ENCODE peak calls at places on chromosome 20, in five cellular contexts. A is activated naive CD4-positive, alpha-beta T cell; Y is ACHN; Q is IMR-90; P is G401. N is an unnamed sample.

GRCh38 chr20:62183426-62184142 is 756 bp downstream of the MTG2 start:
- DNase-seq in P (no peak), Q (no peak), A (no peak), Y (peak; percentile 3), N (no peak)

GRCh38 chr20:10658876-10659632 is 14.7 kb downstream of the JAG1 start:
- DNase-seq in Y (no peak), Q (no peak), A (no peak), P (no peak), N (no peak)

GRCh38 chr20:13771853-13772453 is 12.8 kb downstream of the ESF1 start:
- DNase-seq in P (peak; percentile 22), Y (peak; percentile 55), Q (peak; percentile 27), A (no peak), N (no peak)

GRCh38 chr20:23515250-23515939 is 24.5 kb downstream of the CST8 start:
- DNase-seq in A (no peak), Y (no peak), Q (peak; percentile 34), P (no peak), N (no peak)

GRCh38 chr20:3168079-3168828 is 5.1 kb downstream of the LZTS3 start:
- DNase-seq in Q (no peak), P (no peak), A (no peak), Y (no peak), N (no peak)

GRCh38 chr20:16479666-16480065 is 93.6 kb downstream of the KIF16B start:
- DNase-seq in A (no peak), Y (no peak), P (no peak), Q (peak; percentile 28), N (no peak)

GRCh38 chr20:48295966-48296421 is 510.7 kb upstream of the SULF2 start:
- DNase-seq in Y (peak; percentile 32), A (no peak), P (no peak), Q (peak; percentile 76), N (no peak)

GRCh38 chr20:62922451-62922921 is 3.8 kb downstream of the DIDO1 start:
- DNase-seq in A (peak; percentile 17), Q (no peak), Y (no peak), P (no peak), N (no peak)

GRCh38 chr20:59460352-59460751 is 144.0 kb upstream of the PHACTR3 start:
- DNase-seq in Y (no peak), P (no peak), A (no peak), Q (no peak), N (no peak)

GRCh38 chr20:603116-603640 is 6.9 kb downstream of the TCF15 start:
- DNase-seq in Y (no peak), Q (no peak), A (no peak), P (no peak), N (no peak)

GRCh38 chr20:48679603-48680002 is 148.2 kb downstream of the PREX1 start:
- DNase-seq in P (no peak), Y (no peak), Q (no peak), A (no peak), N (no peak)

GRCh38 chr20:64104667-64105451 is 2.5 kb downstream of the NPBWR2 start:
- DNase-seq in Y (no peak), Q (no peak), P (no peak), A (no peak), N (no peak)

GRCh38 chr20:9087531-9088217 is 18.8 kb downstream of the PLCB4 start:
- DNase-seq in Y (no peak), A (no peak), Q (no peak), P (no peak), N (no peak)

GRCh38 chr20:63497138-63497945 is 1.5 kb downstream of the EEF1A2 start:
- DNase-seq in P (no peak), A (no peak), Q (no peak), Y (no peak), N (no peak)

GRCh38 chr20:31587545-31588389 is 17.3 kb upstream of the ID1 start:
- DNase-seq in Y (no peak), P (no peak), A (no peak), Q (no peak), N (no peak)

GRCh38 chr20:25283221-25283951 is 35.5 kb downstream of the PYGB start:
- DNase-seq in P (no peak), Q (no peak), Y (no peak), A (no peak), N (no peak)

GRCh38 chr20:44600758-44601562 is 18.6 kb downstream of the PKIG start:
- DNase-seq in Q (peak; percentile 47), Y (no peak), A (no peak), P (no peak), N (no peak)

GRCh38 chr20:50252715-50253500 is 62.3 kb downstream of the CEBPB start:
- DNase-seq in A (no peak), Y (no peak), P (no peak), Q (no peak), N (no peak)

GRCh38 chr20:21129861-21130260 is 4.0 kb downstream of the KIZ start:
- DNase-seq in Y (no peak), A (no peak), Q (no peak), P (no peak), N (no peak)

GRCh38 chr20:38321959-38322598 is 18.1 kb downstream of the BPI start:
- DNase-seq in A (no peak), Y (peak; percentile 41), Q (peak; percentile 73), P (peak; percentile 45), N (peak; percentile 90)

GRCh38 chr20:1390552-1391403 is 2.1 kb downstream of the FKBP1A start:
- DNase-seq in Y (no peak), A (no peak), Q (no peak), P (no peak), N (no peak)

GRCh38 chr20:60242836-60243520 is 284.8 kb downstream of the CDH26 start:
- DNase-seq in P (no peak), Y (peak; percentile 12), Q (peak; percentile 35), A (no peak), N (no peak)

GRCh38 chr20:34129518-34130162 is 17.6 kb upstream of the EIF2S2 start:
- DNase-seq in Y (peak; percentile 73), A (peak; percentile 14), P (peak; percentile 87), Q (peak; percentile 73), N (peak; percentile 86)